ENCODE peak calls at places on chromosome 5, in six cellular contexts. N is germinal center, W is foreskin keratinocyte, E is NCI-H2081, C is activated T-cell treated with anti-CD3 and anti-CD28 coated beads for 48 hours, G is stomach. Q is an unnamed sample.
A peak's percentile ranks its signal among the peaks of the same experiment; 100 is the strongest.

GRCh38 chr5:150626853-150627276 is 13.6 kb upstream of the SYNPO start:
- DNase-seq in N (no peak), W (peak; percentile 68), E (no peak), C (no peak), G (peak; percentile 67), Q (no peak)

GRCh38 chr5:60649288-60649917 is 50.6 kb downstream of the DEPDC1B start:
- DNase-seq in N (peak; percentile 33), W (no peak), E (peak; percentile 12), C (no peak), G (no peak), Q (no peak)

GRCh38 chr5:167614294-167615104 is 676.9 kb upstream of the WWC1 start:
- DNase-seq in N (no peak), W (no peak), E (no peak), C (no peak), G (no peak), Q (no peak)

GRCh38 chr5:120258123-120258522 is 206.0 kb upstream of the PRR16 start:
- DNase-seq in N (no peak), W (no peak), E (no peak), C (no peak), G (no peak), Q (no peak)

GRCh38 chr5:124948062-124948753 is 201.8 kb upstream of the ZNF608 start:
- DNase-seq in N (no peak), W (no peak), E (peak; percentile 47), C (no peak), G (peak; percentile 32), Q (no peak)

GRCh38 chr5:119470851-119471451 is 18.7 kb downstream of the HSD17B4 start:
- DNase-seq in N (no peak), W (no peak), E (peak; percentile 38), C (no peak), G (no peak), Q (no peak)

GRCh38 chr5:160496784-160497183 is 75.1 kb downstream of the PTTG1 start:
- DNase-seq in N (no peak), W (no peak), E (no peak), C (no peak), G (no peak), Q (no peak)

GRCh38 chr5:169577966-169578365 is 5.6 kb upstream of the SPDL1 start:
- DNase-seq in N (no peak), W (no peak), E (no peak), C (no peak), G (no peak), Q (no peak)

GRCh38 chr5:149404746-149405549 is 25.9 kb upstream of the IL17B start:
- DNase-seq in N (no peak), W (no peak), E (no peak), C (no peak), G (no peak), Q (no peak)

GRCh38 chr5:181188700-181189362 is 16.2 kb downstream of the TRIM7 start:
- DNase-seq in N (no peak), W (no peak), E (no peak), C (peak; percentile 76), G (peak; percentile 77), Q (no peak)

GRCh38 chr5:172299916-172300439 is 16.4 kb upstream of the UBTD2 start:
- DNase-seq in N (no peak), W (no peak), E (no peak), C (no peak), G (no peak), Q (no peak)

GRCh38 chr5:179235416-179236400 is 109.6 kb downstream of the ADAMTS2 start:
- DNase-seq in N (no peak), W (no peak), E (no peak), C (no peak), G (no peak), Q (no peak)

GRCh38 chr5:81075041-81075440 is 114.9 kb downstream of the RASGRF2 start:
- DNase-seq in N (no peak), W (no peak), E (no peak), C (no peak), G (no peak), Q (no peak)

GRCh38 chr5:181241393-181241975 is 2.2 kb downstream of the RACK1 start:
- DNase-seq in N (no peak), W (peak; percentile 79), E (no peak), C (no peak), G (no peak), Q (peak; percentile 68)

GRCh38 chr5:143569213-143569663 is 165.8 kb upstream of the NR3C1 start:
- DNase-seq in N (no peak), W (no peak), E (no peak), C (no peak), G (no peak), Q (no peak)

GRCh38 chr5:57778528-57779175 is 296.0 kb upstream of the ACTBL2 start:
- DNase-seq in N (no peak), W (no peak), E (no peak), C (no peak), G (no peak), Q (no peak)

GRCh38 chr5:147743686-147744332 is 38.7 kb downstream of the JAKMIP2 start:
- DNase-seq in N (no peak), W (no peak), E (peak; percentile 61), C (no peak), G (no peak), Q (no peak)

GRCh38 chr5:10502578-10502977 is 60.9 kb downstream of the ROPN1L start:
- DNase-seq in N (no peak), W (no peak), E (no peak), C (no peak), G (no peak), Q (no peak)

GRCh38 chr5:17087035-17087434 is 130.4 kb upstream of the BASP1 start:
- DNase-seq in N (no peak), W (no peak), E (no peak), C (no peak), G (no peak), Q (no peak)

GRCh38 chr5:127028822-127029457 is 1.4 kb downstream of the MARCHF3 start:
- DNase-seq in N (no peak), W (no peak), E (peak; percentile 2), C (no peak), G (no peak), Q (no peak)

GRCh38 chr5:34684281-34684979 is 28.3 kb downstream of the RAI14 start:
- DNase-seq in N (no peak), W (peak; percentile 60), E (peak; percentile 93), C (no peak), G (no peak), Q (no peak)

GRCh38 chr5:88724201-88724600 is 158.8 kb downstream of the MEF2C start:
- DNase-seq in N (no peak), W (no peak), E (peak; percentile 1), C (no peak), G (no peak), Q (no peak)

GRCh38 chr5:73132759-73133158 is 12.4 kb downstream of the TMEM171 start:
- DNase-seq in N (no peak), W (no peak), E (no peak), C (no peak), G (no peak), Q (no peak)

GRCh38 chr5:87069974-87070608 is 197.6 kb upstream of the RASA1 start:
- DNase-seq in N (no peak), W (peak; percentile 16), E (no peak), C (no peak), G (no peak), Q (no peak)

GRCh38 chr5:163887854-163888253 is 382.4 kb downstream of the MAT2B start:
- DNase-seq in N (no peak), W (no peak), E (no peak), C (no peak), G (no peak), Q (no peak)

GRCh38 chr5:11724947-11725346 is 179.3 kb downstream of the CTNND2 start:
- DNase-seq in N (no peak), W (no peak), E (peak; percentile 66), C (no peak), G (no peak), Q (no peak)

GRCh38 chr5:9098990-9099389 is 446.9 kb downstream of the SEMA5A start:
- DNase-seq in N (no peak), W (no peak), E (no peak), C (no peak), G (no peak), Q (no peak)

GRCh38 chr5:168114444-168115017 is 176.9 kb upstream of the WWC1 start:
- DNase-seq in N (peak; percentile 30), W (peak; percentile 20), E (peak; percentile 65), C (peak; percentile 34), G (peak; percentile 76), Q (no peak)

GRCh38 chr5:44774279-44774880 is 34.4 kb upstream of the MRPS30 start:
- DNase-seq in N (peak; percentile 5), W (peak; percentile 4), E (peak; percentile 68), C (no peak), G (no peak), Q (no peak)

GRCh38 chr5:174045470-174046025 is at the start of gene NSG2:
- DNase-seq in N (peak; percentile 59), W (peak; percentile 28), E (peak; percentile 63), C (peak; percentile 29), G (peak; percentile 81), Q (peak; percentile 64)

GRCh38 chr5:162209005-162209605 is 141.5 kb downstream of the GABRG2 start:
- DNase-seq in N (no peak), W (no peak), E (no peak), C (no peak), G (peak; percentile 26), Q (no peak)

GRCh38 chr5:167346461-167346860 is 945.0 kb upstream of the WWC1 start:
- DNase-seq in N (no peak), W (no peak), E (no peak), C (no peak), G (no peak), Q (no peak)

GRCh38 chr5:172443441-172444109 is 10.8 kb downstream of the SH3PXD2B start:
- DNase-seq in N (no peak), W (peak; percentile 49), E (peak; percentile 13), C (peak; percentile 65), G (peak; percentile 63), Q (no peak)

GRCh38 chr5:175728316-175728715 is 70.4 kb downstream of the HRH2 start:
- DNase-seq in N (no peak), W (no peak), E (no peak), C (no peak), G (no peak), Q (no peak)

GRCh38 chr5:31682847-31683246 is 43.9 kb downstream of the PDZD2 start:
- DNase-seq in N (no peak), W (no peak), E (no peak), C (no peak), G (no peak), Q (no peak)

GRCh38 chr5:10632110-10632903 is 68.4 kb downstream of the ANKRD33B start:
- DNase-seq in N (peak; percentile 78), W (no peak), E (no peak), C (peak; percentile 65), G (no peak), Q (no peak)

GRCh38 chr5:17238521-17239041 is 21.1 kb downstream of the BASP1 start:
- DNase-seq in N (no peak), W (peak; percentile 71), E (no peak), C (no peak), G (no peak), Q (no peak)

GRCh38 chr5:87900419-87900818 is 368.2 kb downstream of the TMEM161B start:
- DNase-seq in N (no peak), W (no peak), E (no peak), C (no peak), G (no peak), Q (no peak)